ENCODE peak calls at places on chromosomes 13 and 19, in ten cellular contexts. B is transverse colon; N is GM12864; W is CD4-positive, alpha-beta T cell; V is neuronal stem cell; P is HFFc6; K is PC-3; Q is mucosa of gallbladder; M is tibial artery; Z is activated CD4-positive, alpha-beta T cell treated with anti-CD3 and anti-CD28 coated beads, Interleukin-2, amount 50 U/mL, for 24 hours. S is an unnamed sample.
A peak's percentile ranks its signal among the peaks of the same experiment; 100 is the strongest.

GRCh38 chr19:36488816-36489138 is 584 bp downstream of the ZNF566 start:
- DNase-seq in B (no peak), M (peak; percentile 20), N (peak; percentile 40), Q (no peak), V (no peak), Z (no peak), P (no peak), W (no peak), K (peak; percentile 12), S (peak; percentile 31)

GRCh38 chr19:6971366-6971765 is 49.9 kb downstream of the MBD3L2B start:
- DNase-seq in V (no peak), M (no peak), Z (no peak), W (no peak), B (no peak), Q (no peak), P (peak; percentile 3), N (no peak), K (peak; percentile 66), S (no peak)

GRCh38 chr19:39389621-39390414 is 1.1 kb downstream of the PAF1 start:
- DNase-seq in Z (no peak), W (no peak), B (no peak), K (no peak), M (no peak), V (no peak), Q (no peak), N (no peak), P (no peak), S (no peak)

GRCh38 chr13:35826626-35827254 is 304.4 kb downstream of the DCLK1 start:
- DNase-seq in P (no peak), V (no peak), W (no peak), Q (no peak), M (no peak), N (no peak), Z (no peak), K (no peak), B (no peak), S (no peak)

GRCh38 chr13:85486663-85487062 is 312.6 kb downstream of the SLITRK6 start:
- DNase-seq in M (no peak), V (no peak), Q (no peak), Z (no peak), W (no peak), P (no peak), B (no peak), K (no peak), N (no peak), S (no peak)

GRCh38 chr13:20125129-20125782 is 35.6 kb downstream of the GJA3 start:
- DNase-seq in M (no peak), Z (no peak), W (no peak), B (no peak), N (no peak), Q (no peak), P (peak; percentile 50), K (peak; percentile 59), V (no peak), S (no peak)

GRCh38 chr13:26300140-26300539 is 46.2 kb downstream of the CDK8 start:
- DNase-seq in M (no peak), Z (no peak), Q (no peak), W (no peak), V (no peak), K (peak; percentile 60), P (peak; percentile 66), B (no peak), N (no peak), S (no peak)

GRCh38 chr13:46113596-46113995 is 8.8 kb upstream of the CPB2 start:
- DNase-seq in B (no peak), Q (no peak), K (peak; percentile 33), N (no peak), W (no peak), M (no peak), Z (no peak), P (no peak), V (no peak), S (no peak)

GRCh38 chr19:15836345-15836594 is 20.8 kb upstream of the OR10H1 start:
- DNase-seq in M (no peak), P (no peak), V (no peak), Q (no peak), B (no peak), K (no peak), N (no peak), Z (no peak), W (no peak), S (no peak)

GRCh38 chr13:21344662-21345176 is 114.4 kb downstream of the ZDHHC20 start:
- DNase-seq in K (no peak), W (no peak), V (no peak), B (no peak), P (no peak), M (no peak), Q (no peak), Z (no peak), N (no peak), S (no peak)

GRCh38 chr19:13700621-13701020 is 63.7 kb upstream of the MRI1 start:
- DNase-seq in Z (no peak), B (no peak), Q (no peak), M (no peak), V (no peak), K (no peak), N (no peak), W (no peak), P (no peak), S (no peak)

S was measured in CMK.